ENCODE peak calls at places on chromosomes 6 and 20, in ten cellular contexts. One of them, this sample, is unnamed. For H3K27me3, the result is how much of the 10 kb centered on the place peaks cover.

GRCh38 chr20:23782366-23782983 is 31.7 kb upstream of the CST1 start:
- DNase-seq in adrenal gland: no peak
- DNase-seq in aorta: no peak
- DNase-seq in lower lobe of right lung: no peak
- DNase-seq in CD4-positive, alpha-beta T cell: no peak
- DNase-seq in heart left ventricle: no peak
- DNase-seq in dorsolateral prefrontal cortex: no peak
- DNase-seq in pancreas: no peak
- DNase-seq in hepatocyte: peak
- DNase-seq in CD8-positive, alpha-beta T cell: no peak
- DNase-seq in this sample: peak

GRCh38 chr6:89768324-89768723 is 51.3 kb downstream of the MDN1 start:
- DNase-seq in adrenal gland: no peak
- DNase-seq in aorta: no peak
- DNase-seq in lower lobe of right lung: no peak
- DNase-seq in CD4-positive, alpha-beta T cell: no peak
- DNase-seq in heart left ventricle: no peak
- DNase-seq in dorsolateral prefrontal cortex: no peak
- DNase-seq in pancreas: no peak
- DNase-seq in hepatocyte: no peak
- DNase-seq in CD8-positive, alpha-beta T cell: no peak
- DNase-seq in this sample: no peak

GRCh38 chr6:139593081-139593480 is 218.6 kb upstream of the CITED2 start:
- DNase-seq in adrenal gland: no peak
- DNase-seq in aorta: no peak
- DNase-seq in lower lobe of right lung: no peak
- DNase-seq in CD4-positive, alpha-beta T cell: no peak
- DNase-seq in heart left ventricle: no peak
- DNase-seq in dorsolateral prefrontal cortex: no peak
- DNase-seq in pancreas: peak
- DNase-seq in hepatocyte: no peak
- DNase-seq in CD8-positive, alpha-beta T cell: no peak
- DNase-seq in this sample: no peak

GRCh38 chr6:70834520-70834919 is 122.3 kb downstream of the B3GAT2 start:
- DNase-seq in adrenal gland: no peak
- DNase-seq in aorta: no peak
- DNase-seq in lower lobe of right lung: no peak
- DNase-seq in CD4-positive, alpha-beta T cell: no peak
- DNase-seq in heart left ventricle: no peak
- DNase-seq in dorsolateral prefrontal cortex: no peak
- DNase-seq in pancreas: no peak
- DNase-seq in hepatocyte: no peak
- DNase-seq in CD8-positive, alpha-beta T cell: no peak
- DNase-seq in this sample: no peak

GRCh38 chr20:41476013-41476441 is 109.4 kb upstream of the EMILIN3 start:
- DNase-seq in adrenal gland: peak
- DNase-seq in aorta: no peak
- DNase-seq in lower lobe of right lung: no peak
- DNase-seq in CD4-positive, alpha-beta T cell: no peak
- DNase-seq in heart left ventricle: peak
- DNase-seq in dorsolateral prefrontal cortex: no peak
- DNase-seq in pancreas: peak
- DNase-seq in hepatocyte: no peak
- DNase-seq in CD8-positive, alpha-beta T cell: no peak
- DNase-seq in this sample: no peak

GRCh38 chr6:122043421-122043820 is 356.0 kb upstream of the HSF2 start:
- DNase-seq in adrenal gland: no peak
- DNase-seq in aorta: no peak
- DNase-seq in lower lobe of right lung: no peak
- DNase-seq in CD4-positive, alpha-beta T cell: no peak
- DNase-seq in heart left ventricle: no peak
- DNase-seq in dorsolateral prefrontal cortex: no peak
- DNase-seq in pancreas: no peak
- DNase-seq in hepatocyte: no peak
- DNase-seq in CD8-positive, alpha-beta T cell: no peak
- DNase-seq in this sample: no peak

GRCh38 chr6:4805553-4806307 is 29.5 kb downstream of the CDYL start:
- DNase-seq in adrenal gland: peak
- DNase-seq in aorta: no peak
- DNase-seq in lower lobe of right lung: peak
- DNase-seq in CD4-positive, alpha-beta T cell: peak
- DNase-seq in heart left ventricle: peak
- DNase-seq in dorsolateral prefrontal cortex: peak
- DNase-seq in pancreas: peak
- DNase-seq in hepatocyte: peak
- DNase-seq in CD8-positive, alpha-beta T cell: peak
- DNase-seq in this sample: peak

GRCh38 chr6:16621002-16621401 is 140.3 kb downstream of the ATXN1 start:
- DNase-seq in adrenal gland: no peak
- DNase-seq in aorta: no peak
- DNase-seq in lower lobe of right lung: no peak
- DNase-seq in CD4-positive, alpha-beta T cell: no peak
- DNase-seq in heart left ventricle: no peak
- DNase-seq in dorsolateral prefrontal cortex: no peak
- DNase-seq in pancreas: no peak
- DNase-seq in hepatocyte: no peak
- DNase-seq in CD8-positive, alpha-beta T cell: no peak
- DNase-seq in this sample: no peak

GRCh38 chr6:108121612-108122011 is 44.2 kb upstream of the NR2E1 start:
- DNase-seq in adrenal gland: no peak
- DNase-seq in aorta: no peak
- DNase-seq in lower lobe of right lung: no peak
- DNase-seq in CD4-positive, alpha-beta T cell: no peak
- DNase-seq in heart left ventricle: no peak
- DNase-seq in dorsolateral prefrontal cortex: no peak
- DNase-seq in pancreas: no peak
- DNase-seq in hepatocyte: no peak
- DNase-seq in CD8-positive, alpha-beta T cell: no peak
- DNase-seq in this sample: no peak
- H3K27me3 ChIP-seq in adrenal gland: under half
- H3K27me3 ChIP-seq in aorta: under half
- H3K27me3 ChIP-seq in lower lobe of right lung: half or more
- H3K27me3 ChIP-seq in CD4-positive, alpha-beta T cell: half or more
- H3K27me3 ChIP-seq in heart left ventricle: half or more
- H3K27me3 ChIP-seq in dorsolateral prefrontal cortex: half or more
- H3K27me3 ChIP-seq in pancreas: under half
- H3K27me3 ChIP-seq in hepatocyte: half or more
- H3K27me3 ChIP-seq in CD8-positive, alpha-beta T cell: under half
- H3K27me3 ChIP-seq in this sample: under half

GRCh38 chr6:30447237-30447636 is 42.1 kb upstream of the HLA-E start:
- DNase-seq in adrenal gland: no peak
- DNase-seq in aorta: no peak
- DNase-seq in lower lobe of right lung: no peak
- DNase-seq in CD4-positive, alpha-beta T cell: no peak
- DNase-seq in heart left ventricle: no peak
- DNase-seq in dorsolateral prefrontal cortex: no peak
- DNase-seq in pancreas: no peak
- DNase-seq in hepatocyte: peak
- DNase-seq in CD8-positive, alpha-beta T cell: no peak
- DNase-seq in this sample: no peak

GRCh38 chr6:30450548-30450907 is 38.8 kb upstream of the HLA-E start:
- DNase-seq in adrenal gland: no peak
- DNase-seq in aorta: no peak
- DNase-seq in lower lobe of right lung: no peak
- DNase-seq in CD4-positive, alpha-beta T cell: no peak
- DNase-seq in heart left ventricle: no peak
- DNase-seq in dorsolateral prefrontal cortex: no peak
- DNase-seq in pancreas: no peak
- DNase-seq in hepatocyte: no peak
- DNase-seq in CD8-positive, alpha-beta T cell: no peak
- DNase-seq in this sample: no peak

GRCh38 chr6:30444451-30444742 is 44.9 kb upstream of the HLA-E start:
- DNase-seq in adrenal gland: no peak
- DNase-seq in aorta: no peak
- DNase-seq in lower lobe of right lung: no peak
- DNase-seq in CD4-positive, alpha-beta T cell: no peak
- DNase-seq in heart left ventricle: no peak
- DNase-seq in dorsolateral prefrontal cortex: no peak
- DNase-seq in pancreas: no peak
- DNase-seq in hepatocyte: no peak
- DNase-seq in CD8-positive, alpha-beta T cell: no peak
- DNase-seq in this sample: no peak

GRCh38 chr6:30443657-30444450 is 45.5 kb upstream of the HLA-E start:
- DNase-seq in adrenal gland: no peak
- DNase-seq in aorta: peak
- DNase-seq in lower lobe of right lung: no peak
- DNase-seq in CD4-positive, alpha-beta T cell: no peak
- DNase-seq in heart left ventricle: no peak
- DNase-seq in dorsolateral prefrontal cortex: no peak
- DNase-seq in pancreas: no peak
- DNase-seq in hepatocyte: peak
- DNase-seq in CD8-positive, alpha-beta T cell: no peak
- DNase-seq in this sample: no peak

DNA sequence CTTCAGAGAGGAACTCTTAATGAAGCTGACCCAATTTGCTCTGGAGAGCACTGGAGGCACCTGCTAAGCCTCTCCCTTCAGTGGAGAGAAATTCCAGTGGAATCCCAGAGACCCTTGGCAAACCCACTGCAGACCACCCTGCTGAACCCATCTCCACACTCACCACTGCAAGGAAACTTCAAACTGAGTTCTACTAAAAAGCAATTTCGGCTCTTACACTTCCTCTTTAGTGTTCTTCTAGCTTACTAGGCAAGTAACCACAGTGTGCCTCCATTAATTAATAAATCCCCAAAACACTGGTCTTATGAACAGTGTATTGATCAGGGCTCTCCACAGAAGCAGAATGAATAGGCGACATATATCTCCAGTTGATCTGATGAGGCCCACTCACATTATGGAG is 43.0 kb upstream of the HLA-E start:
- DNase-seq in adrenal gland: no peak
- DNase-seq in aorta: no peak
- DNase-seq in lower lobe of right lung: no peak
- DNase-seq in CD4-positive, alpha-beta T cell: no peak
- DNase-seq in heart left ventricle: no peak
- DNase-seq in dorsolateral prefrontal cortex: no peak
- DNase-seq in pancreas: no peak
- DNase-seq in hepatocyte: no peak
- DNase-seq in CD8-positive, alpha-beta T cell: no peak
- DNase-seq in this sample: no peak
- H3K27me3 ChIP-seq in adrenal gland: half or more
- H3K27me3 ChIP-seq in aorta: under half
- H3K27me3 ChIP-seq in lower lobe of right lung: half or more
- H3K27me3 ChIP-seq in CD4-positive, alpha-beta T cell: half or more
- H3K27me3 ChIP-seq in heart left ventricle: half or more
- H3K27me3 ChIP-seq in dorsolateral prefrontal cortex: half or more
- H3K27me3 ChIP-seq in pancreas: under half
- H3K27me3 ChIP-seq in hepatocyte: half or more
- H3K27me3 ChIP-seq in CD8-positive, alpha-beta T cell: under half
- H3K27me3 ChIP-seq in this sample: under half

GRCh38 chr20:32442630-32443029 is 84.5 kb downstream of the ASXL1 start:
- DNase-seq in adrenal gland: no peak
- DNase-seq in aorta: no peak
- DNase-seq in lower lobe of right lung: no peak
- DNase-seq in CD4-positive, alpha-beta T cell: no peak
- DNase-seq in heart left ventricle: no peak
- DNase-seq in dorsolateral prefrontal cortex: peak
- DNase-seq in pancreas: no peak
- DNase-seq in hepatocyte: no peak
- DNase-seq in CD8-positive, alpha-beta T cell: no peak
- DNase-seq in this sample: peak

GRCh38 chr20:32443386-32443974 is 85.3 kb downstream of the ASXL1 start:
- DNase-seq in adrenal gland: no peak
- DNase-seq in aorta: no peak
- DNase-seq in lower lobe of right lung: no peak
- DNase-seq in CD4-positive, alpha-beta T cell: no peak
- DNase-seq in heart left ventricle: no peak
- DNase-seq in dorsolateral prefrontal cortex: peak
- DNase-seq in pancreas: no peak
- DNase-seq in hepatocyte: peak
- DNase-seq in CD8-positive, alpha-beta T cell: no peak
- DNase-seq in this sample: peak

GRCh38 chr20:32445539-32446273 is 87.6 kb downstream of the ASXL1 start:
- DNase-seq in adrenal gland: peak
- DNase-seq in aorta: peak
- DNase-seq in lower lobe of right lung: no peak
- DNase-seq in CD4-positive, alpha-beta T cell: peak
- DNase-seq in heart left ventricle: no peak
- DNase-seq in dorsolateral prefrontal cortex: peak
- DNase-seq in pancreas: no peak
- DNase-seq in hepatocyte: peak
- DNase-seq in CD8-positive, alpha-beta T cell: no peak
- DNase-seq in this sample: peak

GRCh38 chr20:32446301-32447100 is 88.4 kb downstream of the ASXL1 start:
- DNase-seq in adrenal gland: peak
- DNase-seq in aorta: peak
- DNase-seq in lower lobe of right lung: no peak
- DNase-seq in CD4-positive, alpha-beta T cell: peak
- DNase-seq in heart left ventricle: no peak
- DNase-seq in dorsolateral prefrontal cortex: peak
- DNase-seq in pancreas: no peak
- DNase-seq in hepatocyte: no peak
- DNase-seq in CD8-positive, alpha-beta T cell: no peak
- DNase-seq in this sample: peak

DNA sequence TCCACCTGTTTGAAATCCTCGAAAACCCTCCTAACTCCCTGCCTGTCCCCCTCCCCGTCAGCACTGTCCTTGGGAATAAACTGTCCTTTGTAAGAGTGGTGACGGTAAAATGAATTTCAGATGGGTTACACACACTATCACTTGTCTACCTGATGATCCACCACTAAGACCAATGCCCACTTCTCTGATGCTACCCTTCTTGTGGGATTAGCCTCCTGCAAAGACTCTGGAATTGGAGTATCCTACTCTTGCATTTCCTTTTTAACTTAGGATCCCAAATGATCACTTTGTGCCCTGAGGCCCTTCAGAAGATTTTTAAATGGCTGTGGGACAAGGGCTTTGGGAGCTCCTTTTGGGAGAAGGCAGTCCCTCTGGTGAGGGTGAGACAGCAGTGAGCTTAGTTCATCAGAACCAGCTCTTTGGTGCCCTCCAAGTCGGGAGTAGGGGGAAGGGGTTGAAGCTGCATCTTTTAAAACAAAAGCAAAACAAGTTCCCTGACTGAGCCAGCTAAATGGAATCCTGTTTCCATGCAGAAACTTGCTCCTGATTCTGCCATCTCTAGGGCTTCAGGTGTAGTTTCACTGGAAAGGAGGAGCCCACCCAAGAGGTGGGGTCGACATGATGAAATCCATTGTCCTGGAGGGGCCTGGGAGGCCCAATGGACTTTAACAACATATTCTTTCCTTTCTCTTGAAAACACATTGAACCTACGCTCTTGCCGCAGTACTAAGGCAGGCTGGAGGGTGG is 86.5 kb downstream of the ASXL1 start:
- DNase-seq in adrenal gland: no peak
- DNase-seq in aorta: no peak
- DNase-seq in lower lobe of right lung: no peak
- DNase-seq in CD4-positive, alpha-beta T cell: no peak
- DNase-seq in heart left ventricle: no peak
- DNase-seq in dorsolateral prefrontal cortex: peak
- DNase-seq in pancreas: no peak
- DNase-seq in hepatocyte: no peak
- DNase-seq in CD8-positive, alpha-beta T cell: no peak
- DNase-seq in this sample: no peak
- H3K27me3 ChIP-seq in adrenal gland: under half
- H3K27me3 ChIP-seq in aorta: under half
- H3K27me3 ChIP-seq in lower lobe of right lung: under half
- H3K27me3 ChIP-seq in CD4-positive, alpha-beta T cell: under half
- H3K27me3 ChIP-seq in heart left ventricle: under half
- H3K27me3 ChIP-seq in dorsolateral prefrontal cortex: under half
- H3K27me3 ChIP-seq in pancreas: under half
- H3K27me3 ChIP-seq in hepatocyte: under half
- H3K27me3 ChIP-seq in CD8-positive, alpha-beta T cell: under half
- H3K27me3 ChIP-seq in this sample: under half

GRCh38 chr6:10837692-10837996 is 695 bp downstream of the MAK start:
- DNase-seq in adrenal gland: peak
- DNase-seq in aorta: no peak
- DNase-seq in lower lobe of right lung: no peak
- DNase-seq in CD4-positive, alpha-beta T cell: no peak
- DNase-seq in heart left ventricle: no peak
- DNase-seq in dorsolateral prefrontal cortex: no peak
- DNase-seq in pancreas: no peak
- DNase-seq in hepatocyte: peak
- DNase-seq in CD8-positive, alpha-beta T cell: no peak
- DNase-seq in this sample: no peak

GRCh38 chr6:10837009-10837691 is 1.2 kb downstream of the MAK start:
- DNase-seq in adrenal gland: peak
- DNase-seq in aorta: peak
- DNase-seq in lower lobe of right lung: peak
- DNase-seq in CD4-positive, alpha-beta T cell: no peak
- DNase-seq in heart left ventricle: peak
- DNase-seq in dorsolateral prefrontal cortex: no peak
- DNase-seq in pancreas: peak
- DNase-seq in hepatocyte: peak
- DNase-seq in CD8-positive, alpha-beta T cell: no peak
- DNase-seq in this sample: peak

GRCh38 chr6:10834823-10835222 is 3.5 kb downstream of the MAK start:
- DNase-seq in adrenal gland: no peak
- DNase-seq in aorta: no peak
- DNase-seq in lower lobe of right lung: no peak
- DNase-seq in CD4-positive, alpha-beta T cell: no peak
- DNase-seq in heart left ventricle: no peak
- DNase-seq in dorsolateral prefrontal cortex: no peak
- DNase-seq in pancreas: no peak
- DNase-seq in hepatocyte: no peak
- DNase-seq in CD8-positive, alpha-beta T cell: no peak
- DNase-seq in this sample: peak

GRCh38 chr6:10837997-10838793 is at the start of gene MAK:
- DNase-seq in adrenal gland: peak
- DNase-seq in aorta: peak
- DNase-seq in lower lobe of right lung: peak
- DNase-seq in CD4-positive, alpha-beta T cell: peak
- DNase-seq in heart left ventricle: peak
- DNase-seq in dorsolateral prefrontal cortex: peak
- DNase-seq in pancreas: peak
- DNase-seq in hepatocyte: peak
- DNase-seq in CD8-positive, alpha-beta T cell: peak
- DNase-seq in this sample: peak

GRCh38 chr6:10838794-10839333 is 525 bp upstream of the MAK start:
- DNase-seq in adrenal gland: no peak
- DNase-seq in aorta: no peak
- DNase-seq in lower lobe of right lung: no peak
- DNase-seq in CD4-positive, alpha-beta T cell: no peak
- DNase-seq in heart left ventricle: no peak
- DNase-seq in dorsolateral prefrontal cortex: no peak
- DNase-seq in pancreas: no peak
- DNase-seq in hepatocyte: no peak
- DNase-seq in CD8-positive, alpha-beta T cell: no peak
- DNase-seq in this sample: no peak
- H3K27me3 ChIP-seq in adrenal gland: under half
- H3K27me3 ChIP-seq in aorta: under half
- H3K27me3 ChIP-seq in lower lobe of right lung: under half
- H3K27me3 ChIP-seq in CD4-positive, alpha-beta T cell: under half
- H3K27me3 ChIP-seq in heart left ventricle: under half
- H3K27me3 ChIP-seq in dorsolateral prefrontal cortex: under half
- H3K27me3 ChIP-seq in pancreas: under half
- H3K27me3 ChIP-seq in hepatocyte: under half
- H3K27me3 ChIP-seq in CD8-positive, alpha-beta T cell: under half
- H3K27me3 ChIP-seq in this sample: under half

This sample was measured in Caco-2.